ENCODE peak calls at places on chromosomes 4 and X, in four cellular contexts. D is ELR; P is B cell; K is effector memory CD4-positive, alpha-beta T cell. I is an unnamed sample.

GRCh38 chrX:48520455-48520854 is 1.2 kb upstream of the EBP start:
- DNase-seq in P (no peak), D (no peak), K (no peak), I (no peak)

GRCh38 chr4:152956650-152957436 is 20.7 kb downstream of the FHDC1 start:
- DNase-seq in D (peak), P (no peak), K (no peak), I (no peak)

GRCh38 chr4:134610172-134610571 is 408.6 kb upstream of the PABPC4L start:
- DNase-seq in K (no peak), D (no peak), P (no peak), I (no peak)

GRCh38 chr4:56330691-56331090 is 56.6 kb downstream of the AASDH start:
- DNase-seq in D (peak), P (no peak), K (no peak), I (no peak)

GRCh38 chr4:71777891-71778290 is 6.0 kb downstream of the GC start:
- DNase-seq in K (no peak), D (no peak), P (no peak), I (no peak)

GRCh38 chr4:28879178-28879577 is 1841.0 kb upstream of the PCDH7 start:
- DNase-seq in K (no peak), P (no peak), D (peak), I (no peak)

GRCh38 chrX:20139966-20140365 is 1.7 kb downstream of the EIF1AX start:
- DNase-seq in K (no peak), P (no peak), D (peak), I (no peak)

GRCh38 chrX:25105251-25105650 is 89.5 kb upstream of the ARX start:
- DNase-seq in K (no peak), P (no peak), D (no peak), I (no peak)

GRCh38 chr4:100098681-100099080 is 91.6 kb downstream of the DDIT4L start:
- DNase-seq in P (no peak), K (no peak), D (no peak), I (no peak)

GRCh38 chr4:147707892-147708672 is 23.8 kb upstream of the ARHGAP10 start:
- DNase-seq in P (peak), D (peak), K (peak), I (peak)

GRCh38 chr4:94165256-94165655 is 42.4 kb upstream of the SMARCAD1 start:
- DNase-seq in D (no peak), P (no peak), K (no peak), I (no peak)

GRCh38 chrX:40544343-40545250 is 36.2 kb upstream of the ATP6AP2 start:
- DNase-seq in K (no peak), D (peak), P (no peak), I (no peak)

GRCh38 chr4:112823631-112824030 is 186.7 kb downstream of the LARP7 start:
- DNase-seq in P (no peak), K (no peak), D (no peak), I (no peak)

GRCh38 chr4:10783351-10783750 is 98.8 kb upstream of the CLNK start:
- DNase-seq in D (peak), K (no peak), P (no peak), I (no peak)

GRCh38 chr4:6892190-6892908 is 17.3 kb upstream of the TBC1D14 start:
- DNase-seq in D (peak), P (no peak), K (no peak), I (peak)

GRCh38 chr4:123977623-123978022 is 581.0 kb downstream of the SPRY1 start:
- DNase-seq in K (no peak), D (peak), P (no peak), I (no peak)

GRCh38 chrX:1500701-1501624 is 36.0 kb downstream of the P2RY8 start:
- DNase-seq in K (no peak), D (peak), P (peak), I (peak)

GRCh38 chrX:152259150-152259549 is 120.8 kb upstream of the MAGEA10 start:
- DNase-seq in P (no peak), D (no peak), K (no peak), I (no peak)

GRCh38 chr4:111979921-111980320 is 165.3 kb upstream of the FAM241A start:
- DNase-seq in D (peak), K (no peak), P (no peak), I (no peak)